ENCODE peak calls at places on chromosomes 7 and 10, in six cellular contexts. S is upper lobe of right lung, W is HEK293T, O is myocyte, J is cardiac fibroblast, K is HFFc6. D is an unnamed sample.

GRCh38 chr7:74015670-74016069 is 12.3 kb upstream of the ELN start:
- DNase-seq in O (no peak), J (peak), S (no peak), W (no peak), K (no peak), D (peak)

GRCh38 chr7:158160199-158160598 is 427.4 kb downstream of the PTPRN2 start:
- DNase-seq in O (no peak), J (no peak), K (no peak), S (no peak), W (no peak), D (no peak)

GRCh38 chr10:115854740-115855435 is 418.1 kb downstream of the GFRA1 start:
- DNase-seq in W (no peak), O (no peak), S (no peak), K (peak), J (peak), D (no peak)

GRCh38 chr7:22601812-22602568 is 102.0 kb upstream of the STEAP1B start:
- DNase-seq in K (peak), W (no peak), O (peak), J (peak), S (no peak), D (no peak)

GRCh38 chr10:133006202-133006601 is 63.8 kb upstream of the CFAP46 start:
- DNase-seq in J (no peak), S (no peak), O (no peak), W (no peak), K (no peak), D (no peak)

GRCh38 chr10:133315847-133316246 is 7.1 kb downstream of the ZNF511 start:
- DNase-seq in W (no peak), S (no peak), J (peak), K (no peak), O (peak), D (no peak)

GRCh38 chr7:13989138-13989943 is at the start of gene ETV1:
- DNase-seq in S (peak), J (peak), K (peak), W (peak), O (peak), D (peak)

GRCh38 chr10:71939304-71939703 is 24.9 kb upstream of the CHST3 start:
- DNase-seq in S (no peak), W (no peak), J (no peak), K (no peak), O (no peak), D (no peak)

GRCh38 chr7:2134740-2135139 is 98.0 kb downstream of the MAD1L1 start:
- DNase-seq in O (no peak), S (no peak), K (no peak), J (no peak), W (no peak), D (no peak)

GRCh38 chr10:93894516-93895378 is 969 bp downstream of the SLC35G1 start:
- DNase-seq in S (no peak), O (no peak), W (peak), K (no peak), J (peak), D (no peak)

GRCh38 chr10:125035136-125035535 is 93.2 kb downstream of the ZRANB1 start:
- DNase-seq in K (peak), J (peak), O (peak), S (no peak), W (no peak), D (peak)

GRCh38 chr10:71486465-71487114 is 89.9 kb downstream of the CDH23 start:
- DNase-seq in S (peak), K (peak), O (peak), W (peak), J (peak), D (peak)

GRCh38 chr7:47293884-47294568 is 287.9 kb downstream of the TNS3 start:
- DNase-seq in J (peak), S (no peak), O (peak), K (peak), W (no peak), D (no peak)

GRCh38 chr7:84822941-84823510 is 363.8 kb downstream of the SEMA3D start:
- DNase-seq in W (no peak), K (no peak), S (no peak), O (no peak), J (no peak), D (no peak)

GRCh38 chr7:96674565-96674964 is 35.1 kb downstream of the SEM1 start:
- DNase-seq in K (no peak), W (no peak), O (no peak), S (no peak), J (peak), D (no peak)

D was measured in Daoy.